ENCODE peak calls at places on chromosomes 7 and 10, in seven cellular contexts. Y, S, H, X, W, J and E are unnamed samples.

GRCh38 chr10:130412317-130412716 is 276.1 kb downstream of the GLRX3 start:
- DNase-seq in Y (no peak), S (no peak), H (no peak), X (no peak), W (no peak), J (no peak), E (no peak)

GRCh38 chr7:40516376-40516775 is 381.6 kb downstream of the SUGCT start:
- DNase-seq in Y (no peak), S (no peak), H (no peak), X (no peak), W (no peak), J (no peak), E (no peak)

GRCh38 chr10:13987472-13987871 is 343.3 kb downstream of the FRMD4A start:
- DNase-seq in Y (no peak), S (no peak), H (no peak), X (peak; percentile 50), W (no peak), J (no peak), E (no peak)

GRCh38 chr10:102633848-102634247 is 10.4 kb upstream of the TRIM8 start:
- DNase-seq in Y (no peak), S (no peak), H (no peak), X (no peak), W (no peak), J (no peak), E (no peak)

GRCh38 chr7:94368371-94368791 is 26.3 kb upstream of the COL1A2 start:
- DNase-seq in Y (no peak), S (no peak), H (peak; percentile 62), X (no peak), W (no peak), J (no peak), E (no peak)

GRCh38 chr7:45000096-45001032 is at the start of gene CCM2:
- DNase-seq in Y (no peak), S (no peak), H (peak; percentile 98), X (no peak), W (no peak), J (no peak), E (peak; percentile 33)

GRCh38 chr10:70137927-70138883 is 5.6 kb upstream of the AIFM2 start:
- DNase-seq in Y (no peak), S (no peak), H (no peak), X (no peak), W (no peak), J (no peak), E (no peak)

GRCh38 chr7:97576043-97576442 is 155.8 kb upstream of the TAC1 start:
- DNase-seq in Y (no peak), S (no peak), H (no peak), X (no peak), W (no peak), J (no peak), E (no peak)

GRCh38 chr7:44264221-44264956 is 61.0 kb downstream of the CAMK2B start:
- DNase-seq in Y (no peak), S (no peak), H (peak; percentile 89), X (no peak), W (no peak), J (no peak), E (peak; percentile 9)

GRCh38 chr10:73161662-73162061 is 6.1 kb downstream of the ECD start:
- DNase-seq in Y (no peak), S (no peak), H (no peak), X (no peak), W (no peak), J (no peak), E (no peak)

GRCh38 chr7:99579281-99579955 is 18.6 kb upstream of the TMEM225B start:
- DNase-seq in Y (no peak), S (no peak), H (no peak), X (no peak), W (no peak), J (no peak), E (no peak)

GRCh38 chr10:93993782-93994668 is at the start of gene PLCE1:
- DNase-seq in Y (no peak), S (no peak), H (peak; percentile 88), X (no peak), W (peak; percentile 68), J (no peak), E (peak; percentile 34)

GRCh38 chr10:129552119-129552518 is 85.1 kb downstream of the MGMT start:
- DNase-seq in Y (no peak), S (no peak), H (no peak), X (peak; percentile 17), W (no peak), J (no peak), E (no peak)

GRCh38 chr10:4606856-4607636 is 219.0 kb upstream of the AKR1E2 start:
- DNase-seq in Y (no peak), S (no peak), H (no peak), X (no peak), W (no peak), J (no peak), E (no peak)

GRCh38 chr7:22255834-22256233 is 101.1 kb downstream of the RAPGEF5 start:
- DNase-seq in Y (no peak), S (no peak), H (no peak), X (no peak), W (no peak), J (no peak), E (no peak)

GRCh38 chr10:74637685-74638084 is 188.7 kb upstream of the KAT6B start:
- DNase-seq in Y (no peak), S (no peak), H (no peak), X (no peak), W (no peak), J (no peak), E (no peak)

GRCh38 chr10:22674215-22674930 is 40.0 kb downstream of the PIP4K2A start:
- DNase-seq in Y (no peak), S (no peak), H (no peak), X (no peak), W (no peak), J (no peak), E (no peak)

GRCh38 chr10:88062385-88062784 is 199.0 kb downstream of the PTEN start:
- DNase-seq in Y (no peak), S (no peak), H (no peak), X (no peak), W (no peak), J (no peak), E (no peak)

GRCh38 chr7:24812313-24812945 is 55.2 kb upstream of the GSDME start:
- DNase-seq in Y (no peak), S (no peak), H (peak; percentile 67), X (no peak), W (peak; percentile 66), J (peak; percentile 46), E (peak; percentile 47)

GRCh38 chr7:97337849-97338248 is 220.4 kb downstream of the SDHAF3 start:
- DNase-seq in Y (no peak), S (no peak), H (no peak), X (no peak), W (no peak), J (no peak), E (no peak)

GRCh38 chr7:158371856-158372255 is 215.8 kb downstream of the PTPRN2 start:
- DNase-seq in Y (no peak), S (no peak), H (no peak), X (no peak), W (no peak), J (no peak), E (no peak)

GRCh38 chr7:87339373-87339897 is 6.0 kb upstream of the CROT start:
- DNase-seq in Y (no peak), S (no peak), H (no peak), X (no peak), W (no peak), J (no peak), E (no peak)

GRCh38 chr10:27504007-27504890 is at the start of gene RAB18:
- DNase-seq in Y (peak; percentile 96), S (peak; percentile 97), H (peak; percentile 93), X (peak; percentile 96), W (peak; percentile 94), J (peak; percentile 91), E (peak; percentile 42)
- TF ChIP-seq JUND in Y (no peak), S (no peak), H (no peak), X (no peak), W (peak; percentile 67), J (peak; percentile 68), E (no peak)

GRCh38 chr10:25076501-25077197 is 60.2 kb downstream of the THNSL1 start:
- DNase-seq in Y (no peak), S (no peak), H (no peak), X (no peak), W (peak; percentile 30), J (no peak), E (no peak)

GRCh38 chr10:25082276-25083204 is 66.1 kb downstream of the THNSL1 start:
- DNase-seq in Y (no peak), S (no peak), H (no peak), X (no peak), W (no peak), J (peak; percentile 87), E (no peak)

GRCh38 chr10:25080880-25081581 is 64.6 kb downstream of the THNSL1 start:
- DNase-seq in Y (peak; percentile 79), S (peak; percentile 76), H (peak; percentile 66), X (peak; percentile 30), W (peak; percentile 83), J (peak; percentile 88), E (peak; percentile 87)

GRCh38 chr10:25075825-25076224 is 59.4 kb downstream of the THNSL1 start:
- DNase-seq in Y (no peak), S (no peak), H (no peak), X (no peak), W (no peak), J (no peak), E (no peak)

GRCh38 chr10:25078659-25079429 is 62.4 kb downstream of the THNSL1 start:
- DNase-seq in Y (no peak), S (no peak), H (no peak), X (no peak), W (no peak), J (peak; percentile 91), E (no peak)
- TF ChIP-seq JUND in Y (no peak), S (no peak), H (no peak), X (no peak), W (no peak), J (no peak), E (no peak)

DNA sequence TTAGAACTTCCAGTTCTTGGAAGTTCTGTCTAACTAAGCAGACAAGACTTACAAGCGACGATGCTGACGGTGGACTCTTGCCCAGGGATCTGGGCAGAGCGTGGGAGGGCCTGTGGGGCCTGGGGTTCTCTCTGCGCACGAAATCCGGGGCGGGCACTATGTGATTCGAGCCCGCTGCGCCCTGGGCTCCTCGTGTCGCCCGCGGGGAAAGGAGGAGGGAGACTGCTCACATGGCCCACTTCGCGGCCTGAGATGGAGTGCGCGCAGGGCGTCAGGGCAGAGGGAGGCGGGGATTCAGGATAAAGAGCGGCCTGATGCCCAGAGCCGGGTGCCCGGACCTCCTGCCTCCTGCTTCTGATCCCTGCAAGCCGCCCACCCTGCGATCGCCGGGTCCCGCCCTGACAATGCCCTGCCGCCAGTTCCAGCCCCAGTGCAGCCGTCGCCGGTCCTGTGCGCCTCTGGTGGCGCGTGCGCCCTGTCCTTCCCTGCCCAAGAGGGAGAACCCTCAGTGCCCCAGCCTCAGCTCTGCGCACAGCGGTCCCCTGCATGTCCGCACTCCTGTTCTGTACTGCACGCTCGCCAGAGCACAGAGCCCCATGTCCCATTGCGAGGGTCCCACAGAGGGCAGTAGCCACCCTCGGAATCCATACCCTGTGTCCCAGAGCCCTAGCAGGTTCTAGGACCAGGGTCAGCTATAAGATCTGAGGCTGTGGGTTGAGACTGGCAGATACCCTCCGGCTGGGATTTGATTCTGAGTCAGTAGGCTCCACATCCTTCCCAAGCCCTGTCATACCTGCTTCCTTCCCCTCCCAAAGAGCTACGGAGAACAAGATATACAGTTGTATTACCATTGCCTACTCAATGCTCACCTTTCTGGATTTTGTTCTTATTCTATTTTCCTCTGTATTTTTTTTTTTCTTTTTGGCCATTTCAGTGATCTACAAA is 99.4 kb upstream of the TMEM106B start:
- DNase-seq in Y (no peak), S (peak; percentile 39), H (peak; percentile 83), X (no peak), W (no peak), J (no peak), E (no peak)
- TF ChIP-seq JUND in Y (no peak), S (no peak), H (no peak), X (no peak), W (no peak), J (no peak), E (no peak)

GRCh38 chr7:140674356-140674800 is 1.6 kb downstream of the ADCK2 start:
- DNase-seq in Y (no peak), S (no peak), H (no peak), X (no peak), W (no peak), J (no peak), E (no peak)
- TF ChIP-seq JUND in Y (no peak), S (no peak), H (no peak), X (no peak), W (no peak), J (no peak), E (no peak)